ENCODE peak calls at places on chromosomes 4 and X, in seven cellular contexts. One of them, this sample, is unnamed.

GRCh38 chr4:121217385-121217784 is 53.3 kb upstream of the TNIP3 start:
- DNase-seq in esophagus squamous epithelium: no peak
- DNase-seq in WTC11: no peak
- DNase-seq in hypothalamus: no peak
- DNase-seq in T-helper 2 cell: no peak
- DNase-seq in BJ: peak
- DNase-seq in skeletal muscle cell: peak
- DNase-seq in this sample: no peak

GRCh38 chr4:155999743-156000142 is 46.1 kb upstream of the CTSO start:
- DNase-seq in esophagus squamous epithelium: no peak
- DNase-seq in WTC11: peak
- DNase-seq in hypothalamus: peak
- DNase-seq in T-helper 2 cell: no peak
- DNase-seq in BJ: no peak
- DNase-seq in skeletal muscle cell: no peak
- DNase-seq in this sample: no peak

GRCh38 chr4:121185960-121186359 is 21.8 kb upstream of the TNIP3 start:
- DNase-seq in esophagus squamous epithelium: no peak
- DNase-seq in WTC11: no peak
- DNase-seq in hypothalamus: no peak
- DNase-seq in T-helper 2 cell: no peak
- DNase-seq in BJ: no peak
- DNase-seq in skeletal muscle cell: no peak
- DNase-seq in this sample: no peak

GRCh38 chrX:44306336-44306735 is 37.1 kb downstream of the EFHC2 start:
- DNase-seq in esophagus squamous epithelium: no peak
- DNase-seq in WTC11: no peak
- DNase-seq in hypothalamus: no peak
- DNase-seq in T-helper 2 cell: no peak
- DNase-seq in BJ: no peak
- DNase-seq in skeletal muscle cell: peak
- DNase-seq in this sample: peak

GRCh38 chr4:112128452-112128851 is 16.8 kb upstream of the FAM241A start:
- DNase-seq in esophagus squamous epithelium: no peak
- DNase-seq in WTC11: no peak
- DNase-seq in hypothalamus: no peak
- DNase-seq in T-helper 2 cell: no peak
- DNase-seq in BJ: no peak
- DNase-seq in skeletal muscle cell: no peak
- DNase-seq in this sample: no peak

GRCh38 chr4:43374352-43374751 is 481.8 kb downstream of the GRXCR1 start:
- DNase-seq in esophagus squamous epithelium: no peak
- DNase-seq in WTC11: no peak
- DNase-seq in hypothalamus: no peak
- DNase-seq in T-helper 2 cell: no peak
- DNase-seq in BJ: no peak
- DNase-seq in skeletal muscle cell: no peak
- DNase-seq in this sample: no peak

GRCh38 chr4:158172196-158172557 is 648 bp downstream of the GASK1B start:
- DNase-seq in esophagus squamous epithelium: no peak
- DNase-seq in WTC11: no peak
- DNase-seq in hypothalamus: no peak
- DNase-seq in T-helper 2 cell: no peak
- DNase-seq in BJ: no peak
- DNase-seq in skeletal muscle cell: no peak
- DNase-seq in this sample: no peak

GRCh38 chrX:64338296-64338695 is 57.0 kb downstream of the MTMR8 start:
- DNase-seq in esophagus squamous epithelium: no peak
- DNase-seq in WTC11: no peak
- DNase-seq in hypothalamus: no peak
- DNase-seq in T-helper 2 cell: no peak
- DNase-seq in BJ: no peak
- DNase-seq in skeletal muscle cell: no peak
- DNase-seq in this sample: peak

GRCh38 chr4:89834486-89835209 is 2.3 kb downstream of the SNCA start:
- DNase-seq in esophagus squamous epithelium: no peak
- DNase-seq in WTC11: no peak
- DNase-seq in hypothalamus: no peak
- DNase-seq in T-helper 2 cell: no peak
- DNase-seq in BJ: no peak
- DNase-seq in skeletal muscle cell: no peak
- DNase-seq in this sample: no peak

GRCh38 chr4:83889802-83890201 is 353.9 kb downstream of the GPAT3 start:
- DNase-seq in esophagus squamous epithelium: no peak
- DNase-seq in WTC11: no peak
- DNase-seq in hypothalamus: no peak
- DNase-seq in T-helper 2 cell: no peak
- DNase-seq in BJ: no peak
- DNase-seq in skeletal muscle cell: no peak
- DNase-seq in this sample: peak

GRCh38 chr4:123120473-123120872 is 198.1 kb upstream of the NUDT6 start:
- DNase-seq in esophagus squamous epithelium: no peak
- DNase-seq in WTC11: no peak
- DNase-seq in hypothalamus: no peak
- DNase-seq in T-helper 2 cell: no peak
- DNase-seq in BJ: no peak
- DNase-seq in skeletal muscle cell: peak
- DNase-seq in this sample: peak

GRCh38 chr4:86221076-86221475 is 138.8 kb downstream of the MAPK10 start:
- DNase-seq in esophagus squamous epithelium: no peak
- DNase-seq in WTC11: no peak
- DNase-seq in hypothalamus: no peak
- DNase-seq in T-helper 2 cell: no peak
- DNase-seq in BJ: no peak
- DNase-seq in skeletal muscle cell: no peak
- DNase-seq in this sample: no peak

GRCh38 chr4:47532658-47533057 is 47.6 kb downstream of the ATP10D start:
- DNase-seq in esophagus squamous epithelium: no peak
- DNase-seq in WTC11: no peak
- DNase-seq in hypothalamus: no peak
- DNase-seq in T-helper 2 cell: no peak
- DNase-seq in BJ: no peak
- DNase-seq in skeletal muscle cell: no peak
- DNase-seq in this sample: peak

GRCh38 chr4:48252313-48252712 is 17.3 kb downstream of the TEC start:
- DNase-seq in esophagus squamous epithelium: no peak
- DNase-seq in WTC11: no peak
- DNase-seq in hypothalamus: no peak
- DNase-seq in T-helper 2 cell: no peak
- DNase-seq in BJ: no peak
- DNase-seq in skeletal muscle cell: no peak
- DNase-seq in this sample: peak

GRCh38 chr4:126405369-126405982 is 1090.7 kb downstream of the FAT4 start:
- DNase-seq in esophagus squamous epithelium: no peak
- DNase-seq in WTC11: no peak
- DNase-seq in hypothalamus: no peak
- DNase-seq in T-helper 2 cell: no peak
- DNase-seq in BJ: no peak
- DNase-seq in skeletal muscle cell: no peak
- DNase-seq in this sample: peak

GRCh38 chrX:88425739-88426138 is 321.3 kb upstream of the CPXCR1 start:
- DNase-seq in esophagus squamous epithelium: no peak
- DNase-seq in WTC11: no peak
- DNase-seq in hypothalamus: no peak
- DNase-seq in T-helper 2 cell: no peak
- DNase-seq in BJ: no peak
- DNase-seq in skeletal muscle cell: no peak
- DNase-seq in this sample: no peak

GRCh38 chr4:52780627-52781354 is 29.6 kb upstream of the ERVMER34-1 start:
- DNase-seq in esophagus squamous epithelium: no peak
- DNase-seq in WTC11: no peak
- DNase-seq in hypothalamus: no peak
- DNase-seq in T-helper 2 cell: no peak
- DNase-seq in BJ: no peak
- DNase-seq in skeletal muscle cell: no peak
- DNase-seq in this sample: peak

GRCh38 chr4:1693131-1693896 is 9.2 kb upstream of the FAM53A start:
- DNase-seq in esophagus squamous epithelium: no peak
- DNase-seq in WTC11: peak
- DNase-seq in hypothalamus: no peak
- DNase-seq in T-helper 2 cell: peak
- DNase-seq in BJ: no peak
- DNase-seq in skeletal muscle cell: peak
- DNase-seq in this sample: peak

GRCh38 chr4:132063829-132064228 is 1085.3 kb upstream of the PCDH10 start:
- DNase-seq in esophagus squamous epithelium: no peak
- DNase-seq in WTC11: no peak
- DNase-seq in hypothalamus: no peak
- DNase-seq in T-helper 2 cell: no peak
- DNase-seq in BJ: no peak
- DNase-seq in skeletal muscle cell: no peak
- DNase-seq in this sample: no peak

GRCh38 chr4:100288167-100288566 is 97.9 kb upstream of the DDIT4L start:
- DNase-seq in esophagus squamous epithelium: no peak
- DNase-seq in WTC11: no peak
- DNase-seq in hypothalamus: no peak
- DNase-seq in T-helper 2 cell: no peak
- DNase-seq in BJ: no peak
- DNase-seq in skeletal muscle cell: peak
- DNase-seq in this sample: peak

GRCh38 chr4:141090473-141090872 is 42.8 kb downstream of the RNF150 start:
- DNase-seq in esophagus squamous epithelium: no peak
- DNase-seq in WTC11: no peak
- DNase-seq in hypothalamus: no peak
- DNase-seq in T-helper 2 cell: no peak
- DNase-seq in BJ: no peak
- DNase-seq in skeletal muscle cell: no peak
- DNase-seq in this sample: no peak

This sample was measured in bronchial epithelial cell.